ENCODE peak calls at places on chromosomes 1 and 21, in seven cellular contexts. V is A673; L is T-cell; T is fibroblast of gingiva; W is foreskin fibroblast; B is NCI-H187; R is activated naive CD8-positive, alpha-beta T cell treated with anti-CD3 and anti-CD28 coated beads for 36 hours. Y is an unnamed sample.
A peak's percentile ranks its signal among the peaks of the same experiment; 100 is the strongest.

GRCh38 chr21:43204638-43205037 is 35.8 kb downstream of the CRYAA start:
- DNase-seq in W (no peak), B (no peak), V (no peak), T (no peak), L (no peak), R (no peak), Y (no peak)

GRCh38 chr1:23699280-23700179 is 7.9 kb downstream of the RPL11 start:
- DNase-seq in R (peak; percentile 45), T (no peak), W (no peak), V (no peak), B (no peak), L (no peak), Y (no peak)

GRCh38 chr21:36945496-36946138 is 20.9 kb downstream of the HLCS start:
- DNase-seq in V (no peak), L (no peak), B (no peak), W (peak; percentile 20), R (no peak), T (no peak), Y (no peak)

GRCh38 chr1:59643526-59643925 is 171.2 kb upstream of the HOOK1 start:
- DNase-seq in B (no peak), R (no peak), T (peak; percentile 58), L (no peak), V (no peak), W (no peak), Y (no peak)

GRCh38 chr1:15354580-15354965 is 55.1 kb upstream of the EFHD2 start:
- DNase-seq in W (peak; percentile 72), T (peak; percentile 42), L (no peak), V (no peak), B (no peak), R (no peak), Y (no peak)

GRCh38 chr1:116365353-116365780 is 7.7 kb upstream of the ATP1A1 start:
- DNase-seq in T (peak; percentile 28), B (no peak), W (no peak), V (peak; percentile 61), L (no peak), R (no peak), Y (no peak)

GRCh38 chr1:23620605-23621004 is 61.3 kb upstream of the ID3 start:
- DNase-seq in T (no peak), R (no peak), V (no peak), L (no peak), W (no peak), B (no peak), Y (no peak)

GRCh38 chr1:113912594-113913311 is 7.6 kb downstream of the DCLRE1B start:
- DNase-seq in T (peak; percentile 74), W (peak; percentile 63), B (no peak), R (no peak), V (no peak), L (no peak), Y (peak; percentile 68)

GRCh38 chr1:2360588-2361364 is 30.6 kb downstream of the MORN1 start:
- DNase-seq in B (no peak), R (no peak), L (no peak), W (peak; percentile 15), T (no peak), V (no peak), Y (no peak)

GRCh38 chr1:232978091-232978634 is 27.8 kb downstream of the NTPCR start:
- DNase-seq in R (peak; percentile 22), T (peak; percentile 33), V (peak; percentile 15), B (no peak), L (no peak), W (no peak), Y (peak; percentile 12)

GRCh38 chr1:38000529-38001453 is 4.5 kb downstream of the FHL3 start:
- DNase-seq in V (peak; percentile 78), B (no peak), L (no peak), W (peak; percentile 90), R (no peak), T (peak; percentile 63), Y (peak; percentile 82)

Y was measured in AG08396.